ENCODE peak calls at places on chromosomes 2 and 18, in four cellular contexts. Q is HCT116, W is GM23248, N is neural progenitor cell. G is an unnamed sample.

GRCh38 chr2:202542142-202542541 is 92.6 kb upstream of the FAM117B start:
- DNase-seq in N (no peak), Q (no peak), W (no peak), G (no peak)

GRCh38 chr18:35635171-35635570 is 53.6 kb downstream of the GALNT1 start:
- DNase-seq in Q (no peak), N (no peak), W (peak), G (no peak)

GRCh38 chr2:218003994-218004419 is 1.2 kb upstream of the TNS1 start:
- DNase-seq in Q (no peak), W (peak), N (no peak), G (no peak)

GRCh38 chr2:149645391-149645790 is 57.8 kb upstream of the MMADHC start:
- DNase-seq in W (peak), Q (no peak), N (no peak), G (peak)

GRCh38 chr2:160666019-160666676 is 172.5 kb upstream of the RBMS1 start:
- DNase-seq in W (peak), Q (peak), N (no peak), G (peak)

GRCh38 chr18:46071894-46072867 is at the start of gene PSTPIP2:
- DNase-seq in N (peak), Q (peak), W (peak), G (peak)

GRCh38 chr2:43375746-43376522 is 149.5 kb upstream of the ZFP36L2 start:
- DNase-seq in N (no peak), W (no peak), Q (no peak), G (no peak)

GRCh38 chr2:202690321-202690900 is 55.6 kb downstream of the FAM117B start:
- DNase-seq in N (no peak), W (peak), Q (no peak), G (no peak)

GRCh38 chr2:164735309-164735919 is 106.2 kb downstream of the COBLL1 start:
- DNase-seq in W (peak), Q (no peak), N (no peak), G (no peak)

GRCh38 chr18:34956663-34957062 is 84.5 kb upstream of the MAPRE2 start:
- DNase-seq in W (peak), Q (no peak), N (no peak), G (no peak)

GRCh38 chr2:104856086-104856972 is 2.4 kb downstream of the POU3F3 start:
- DNase-seq in N (peak), Q (no peak), W (no peak), G (no peak)

GRCh38 chr2:215354771-215355695 is 43.2 kb downstream of the ATIC start:
- DNase-seq in W (peak), Q (no peak), N (no peak), G (no peak)

GRCh38 chr2:46825231-46825957 is 90.2 kb downstream of the MCFD2 start:
- DNase-seq in W (no peak), N (no peak), Q (no peak), G (no peak)

GRCh38 chr2:54813584-54813983 is 90.1 kb downstream of the EML6 start:
- DNase-seq in Q (no peak), N (no peak), W (no peak), G (no peak)

GRCh38 chr18:26228562-26229260 is 2.5 kb downstream of the TAF4B start:
- DNase-seq in W (no peak), Q (no peak), N (no peak), G (no peak)

GRCh38 chr2:177599956-177600355 is 207.4 kb downstream of the AGPS start:
- DNase-seq in W (no peak), N (no peak), Q (no peak), G (no peak)

GRCh38 chr18:9950289-9951016 is 36.6 kb downstream of the VAPA start:
- DNase-seq in Q (no peak), W (peak), N (no peak), G (peak)

GRCh38 chr2:127064642-127065250 is 42.2 kb downstream of the BIN1 start:
- DNase-seq in N (peak), Q (peak), W (peak), G (peak)

GRCh38 chr2:205902041-205902898 is 183.7 kb downstream of the INO80D start:
- DNase-seq in Q (no peak), W (peak), N (no peak), G (peak)

GRCh38 chr2:218387369-218388194 is 5.5 kb downstream of the SLC11A1 start:
- DNase-seq in Q (no peak), N (peak), W (peak), G (peak)

GRCh38 chr2:102615620-102616436 is 3.5 kb upstream of the SLC9A2 start:
- DNase-seq in N (peak), Q (peak), W (peak), G (peak)

GRCh38 chr2:157470321-157470720 is 26.4 kb upstream of the CYTIP start:
- DNase-seq in N (no peak), Q (no peak), W (no peak), G (no peak)

GRCh38 chr2:240355962-240356361 is 79.5 kb upstream of the GPC1 start:
- DNase-seq in Q (no peak), W (no peak), N (no peak), G (no peak)

GRCh38 chr2:86622409-86622877 is 1.2 kb downstream of the RNF103 start:
- DNase-seq in W (peak), N (peak), Q (no peak), G (peak)

GRCh38 chr2:7670905-7671304 is 753.7 kb downstream of the RNF144A start:
- DNase-seq in W (peak), Q (no peak), N (no peak), G (no peak)

GRCh38 chr2:20415511-20415918 is 31.4 kb upstream of the RHOB start:
- DNase-seq in W (peak), Q (no peak), N (no peak), G (peak)

GRCh38 chr18:75429975-75430374 is 2.5 kb upstream of the SMIM21 start:
- DNase-seq in N (no peak), W (no peak), Q (no peak), G (peak)

GRCh38 chr2:174625031-174625430 is 27.4 kb upstream of the WIPF1 start:
- DNase-seq in W (no peak), N (no peak), Q (no peak), G (no peak)

GRCh38 chr2:64852771-64853241 is 136.4 kb upstream of the SLC1A4 start:
- DNase-seq in Q (no peak), N (no peak), W (no peak), G (no peak)

GRCh38 chr18:7541835-7542234 is 25.3 kb upstream of the PTPRM start:
- DNase-seq in W (no peak), N (no peak), Q (no peak), G (no peak)

GRCh38 chr18:31513189-31513907 is 15.4 kb downstream of the DSG2 start:
- DNase-seq in N (no peak), W (peak), Q (no peak), G (no peak)

GRCh38 chr2:30230479-30230854 is 867 bp upstream of the LBH start:
- DNase-seq in Q (no peak), W (no peak), N (peak), G (peak)
- TF ChIP-seq EZH2 in Q (no peak), W (no peak), N (no peak), G (no peak)

DNA sequence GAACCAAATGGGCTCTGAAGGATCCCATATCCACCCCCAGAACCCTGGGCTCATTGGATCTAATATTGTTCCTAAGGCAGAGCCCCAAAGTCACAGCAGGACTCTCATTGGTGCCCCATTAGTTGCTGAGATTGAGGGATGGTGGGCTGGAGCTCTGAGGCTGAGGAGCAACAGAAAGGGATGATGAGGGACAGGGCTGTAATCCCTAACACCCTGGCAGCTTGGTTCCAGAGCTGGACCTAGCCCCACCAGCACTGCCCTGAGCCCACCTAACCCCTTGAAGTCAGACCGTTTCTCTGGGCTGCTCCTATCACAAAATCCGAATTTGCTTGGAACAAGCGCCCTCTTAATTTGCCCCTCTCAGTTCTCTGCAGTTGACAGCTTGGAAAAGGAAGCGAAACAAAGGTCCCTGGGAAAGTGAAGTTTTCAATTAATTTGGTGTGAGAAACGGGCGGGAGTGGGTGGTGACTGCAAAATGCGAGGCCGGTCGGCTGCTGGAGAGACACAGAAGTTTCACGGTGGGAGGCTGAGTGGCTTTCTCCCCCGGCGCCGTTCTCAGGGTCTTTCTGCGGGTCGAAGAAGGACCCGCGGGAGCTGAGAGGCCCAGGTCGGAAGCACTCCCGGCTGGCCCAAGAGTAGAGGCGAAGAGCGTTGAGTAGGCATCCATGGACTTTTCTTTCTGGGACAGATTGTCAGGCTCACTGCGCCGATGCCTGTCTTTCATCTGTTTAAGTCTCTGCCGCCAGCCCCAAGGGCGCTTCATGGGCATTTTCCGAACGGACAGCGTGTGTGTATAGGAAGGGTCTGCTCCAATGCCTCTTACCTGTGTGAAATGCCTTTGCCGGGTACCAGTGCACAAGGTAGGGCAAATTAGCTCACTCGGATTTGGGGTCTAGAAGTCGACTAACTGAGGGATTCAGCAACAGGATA is 927 bp upstream of the HOXD13 start:
- DNase-seq in Q (no peak), W (no peak), N (no peak), G (no peak)
- TF ChIP-seq EZH2 in Q (no peak), W (no peak), N (peak), G (no peak)

DNA sequence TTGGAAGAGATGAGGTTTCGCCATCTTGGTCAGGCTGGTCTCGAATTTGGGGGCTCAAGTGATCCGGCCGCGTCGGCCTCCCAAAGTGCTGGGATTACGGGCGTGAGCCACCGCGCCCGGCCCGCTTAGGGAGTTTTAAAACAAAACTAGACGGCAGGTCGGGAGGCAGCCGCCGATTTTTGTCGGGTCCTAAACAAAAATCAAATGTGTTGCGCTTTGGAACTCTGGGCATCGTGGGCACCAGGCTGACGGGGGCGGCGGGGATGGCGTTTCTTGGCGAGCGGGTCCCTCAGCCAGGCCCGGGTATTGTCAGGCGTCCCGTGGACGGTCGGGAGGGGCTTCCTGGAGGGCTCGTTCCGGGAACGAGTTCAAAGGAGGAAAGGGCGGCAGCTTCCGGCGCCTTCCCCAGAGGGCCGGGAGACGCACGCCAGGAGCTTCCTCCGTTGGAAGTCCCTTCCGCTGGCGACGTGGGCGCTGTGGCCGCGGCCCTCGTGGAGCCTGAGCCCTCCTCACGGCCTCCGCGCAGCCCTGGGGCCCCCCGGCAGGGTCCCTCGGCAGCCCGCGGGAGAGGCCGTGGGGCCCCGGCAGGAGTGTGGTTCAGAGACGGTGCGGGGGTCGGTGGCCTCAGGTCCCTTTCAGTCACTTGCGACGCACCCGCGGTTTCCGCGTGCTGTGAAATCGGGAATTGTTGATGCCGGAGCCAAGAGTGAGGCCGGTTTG is 59.2 kb downstream of the EMILIN2 start:
- DNase-seq in W (peak), Q (peak), N (peak), G (peak)
- TF ChIP-seq EZH2 in W (no peak), Q (no peak), N (no peak), G (no peak)

GRCh38 chr2:14634223-14634884 is 1.8 kb downstream of the LRATD1 start:
- DNase-seq in Q (no peak), W (peak), N (peak), G (peak)
- TF ChIP-seq EZH2 in Q (no peak), W (no peak), N (peak), G (peak)

GRCh38 chr18:37266290-37266689 is 299.3 kb downstream of the CELF4 start:
- DNase-seq in Q (no peak), W (no peak), N (peak), G (no peak)

GRCh38 chr18:37274309-37274987 is 291.1 kb downstream of the CELF4 start:
- DNase-seq in N (no peak), Q (no peak), W (no peak), G (no peak)

GRCh38 chr18:37270666-37271052 is 294.9 kb downstream of the CELF4 start:
- DNase-seq in W (no peak), Q (no peak), N (no peak), G (no peak)

GRCh38 chr18:37272841-37273240 is 292.8 kb downstream of the CELF4 start:
- DNase-seq in W (no peak), N (no peak), Q (no peak), G (no peak)

GRCh38 chr18:37270046-37270665 is 295.4 kb downstream of the CELF4 start:
- DNase-seq in W (peak), N (peak), Q (no peak), G (peak)
- TF ChIP-seq EZH2 in W (no peak), N (no peak), Q (no peak), G (no peak)

GRCh38 chr2:95077521-95077807 is 44.1 kb downstream of the MRPS5 start:
- DNase-seq in Q (no peak), N (peak), W (no peak), G (no peak)
- TF ChIP-seq EZH2 in Q (no peak), N (no peak), W (no peak), G (no peak)